ENCODE peak calls at places on chromosomes 2 and 18, in six cellular contexts. H is ovary, O is left lung, Q is transverse colon, I is colonic mucosa, J is SK-N-SH. A is an unnamed sample.
A peak's percentile ranks its signal among the peaks of the same experiment; 100 is the strongest.

GRCh38 chr2:112262876-112263275 is 8.0 kb upstream of the ZC3H8 start:
- DNase-seq in H (no peak), Q (no peak), I (no peak), O (no peak), J (no peak), A (no peak)

GRCh38 chr2:120647487-120647886 is 88.2 kb upstream of the GLI2 start:
- DNase-seq in I (no peak), J (no peak), Q (no peak), O (no peak), H (no peak), A (no peak)

GRCh38 chr2:98503481-98504096 is 58.9 kb downstream of the INPP4A start:
- DNase-seq in J (no peak), Q (no peak), I (no peak), O (no peak), H (no peak), A (peak; percentile 35)

GRCh38 chr2:200625958-200626363 is 40.1 kb downstream of the AOX1 start:
- DNase-seq in I (no peak), Q (no peak), H (no peak), J (no peak), O (no peak), A (no peak)

GRCh38 chr2:221102896-221103688 is 469.0 kb downstream of the EPHA4 start:
- DNase-seq in Q (no peak), I (no peak), O (no peak), J (no peak), H (no peak), A (no peak)

GRCh38 chr2:8045081-8045614 is 636.7 kb upstream of the ID2 start:
- DNase-seq in O (no peak), J (no peak), H (no peak), Q (no peak), I (no peak), A (no peak)

GRCh38 chr2:73018188-73018825 is 53.2 kb downstream of the SFXN5 start:
- DNase-seq in I (no peak), J (no peak), Q (no peak), O (no peak), H (no peak), A (no peak)

GRCh38 chr2:226971770-226972169 is 135.9 kb downstream of the RHBDD1 start:
- DNase-seq in J (no peak), Q (no peak), H (no peak), I (no peak), O (no peak), A (no peak)

GRCh38 chr2:142724713-142725349 is 152.6 kb upstream of the KYNU start:
- DNase-seq in Q (no peak), I (no peak), H (no peak), J (no peak), O (no peak), A (no peak)

GRCh38 chr2:26892916-26893524 is 45.1 kb downstream of the DPYSL5 start:
- DNase-seq in I (no peak), H (no peak), J (no peak), Q (no peak), O (no peak), A (no peak)

GRCh38 chr2:176284451-176285049 is 15.3 kb downstream of the MTX2 start:
- DNase-seq in H (no peak), I (no peak), J (no peak), O (no peak), Q (no peak), A (no peak)

GRCh38 chr18:73895701-73896100 is 251.9 kb downstream of the FBXO15 start:
- DNase-seq in H (no peak), O (no peak), I (no peak), J (no peak), Q (no peak), A (no peak)

GRCh38 chr2:73243884-73244570 is 9.9 kb downstream of the CCT7 start:
- DNase-seq in O (peak; percentile 49), J (peak; percentile 74), Q (no peak), H (no peak), I (no peak), A (no peak)

GRCh38 chr2:207341816-207342215 is 176.1 kb upstream of the KLF7 start:
- DNase-seq in I (no peak), H (no peak), J (no peak), O (no peak), Q (no peak), A (no peak)

GRCh38 chr2:138030459-138030858 is 66.2 kb downstream of the HNMT start:
- DNase-seq in O (no peak), Q (no peak), J (no peak), H (no peak), I (no peak), A (no peak)

GRCh38 chr2:23520256-23520655 is 135.3 kb downstream of the KLHL29 start:
- DNase-seq in O (no peak), J (no peak), Q (no peak), I (no peak), H (no peak), A (no peak)

GRCh38 chr2:202750778-202751427 is 116.1 kb downstream of the FAM117B start:
- DNase-seq in J (no peak), H (no peak), I (no peak), O (no peak), Q (no peak), A (no peak)

GRCh38 chr2:70190086-70190412 is 770 bp downstream of the C2orf42 start:
- DNase-seq in J (peak; percentile 40), H (peak; percentile 31), I (peak; percentile 28), Q (peak; percentile 15), O (no peak), A (no peak)

GRCh38 chr2:53095664-53096063 is 671.9 kb upstream of the CHAC2 start:
- DNase-seq in Q (no peak), I (no peak), H (no peak), O (no peak), J (no peak), A (no peak)

DNA sequence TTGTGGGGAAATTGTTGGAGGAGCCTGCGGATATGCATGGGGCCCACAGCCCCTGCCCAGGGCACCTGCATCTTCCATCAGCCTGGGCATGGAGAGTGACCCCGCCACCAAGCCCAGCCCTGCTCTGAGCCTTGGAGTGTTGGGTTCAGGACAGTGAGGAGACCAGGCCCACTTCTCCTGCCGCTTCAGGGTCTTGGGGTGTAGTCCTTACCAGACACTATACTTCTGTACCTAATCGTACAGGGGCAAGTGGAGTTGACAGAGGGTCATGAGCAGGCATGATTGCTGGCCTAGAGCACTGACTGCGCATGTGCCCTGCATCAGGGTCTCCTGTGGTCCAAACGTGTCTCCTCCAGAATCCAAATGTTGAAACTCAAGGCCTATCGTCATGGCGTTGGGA is 108.9 kb upstream of the ZNF236 start:
- DNase-seq in Q (no peak), J (no peak), I (no peak), O (no peak), H (no peak), A (no peak)
- TF ChIP-seq CTCF in Q (no peak), J (no peak), I (no peak), O (no peak), H (no peak), A (no peak)

DNA sequence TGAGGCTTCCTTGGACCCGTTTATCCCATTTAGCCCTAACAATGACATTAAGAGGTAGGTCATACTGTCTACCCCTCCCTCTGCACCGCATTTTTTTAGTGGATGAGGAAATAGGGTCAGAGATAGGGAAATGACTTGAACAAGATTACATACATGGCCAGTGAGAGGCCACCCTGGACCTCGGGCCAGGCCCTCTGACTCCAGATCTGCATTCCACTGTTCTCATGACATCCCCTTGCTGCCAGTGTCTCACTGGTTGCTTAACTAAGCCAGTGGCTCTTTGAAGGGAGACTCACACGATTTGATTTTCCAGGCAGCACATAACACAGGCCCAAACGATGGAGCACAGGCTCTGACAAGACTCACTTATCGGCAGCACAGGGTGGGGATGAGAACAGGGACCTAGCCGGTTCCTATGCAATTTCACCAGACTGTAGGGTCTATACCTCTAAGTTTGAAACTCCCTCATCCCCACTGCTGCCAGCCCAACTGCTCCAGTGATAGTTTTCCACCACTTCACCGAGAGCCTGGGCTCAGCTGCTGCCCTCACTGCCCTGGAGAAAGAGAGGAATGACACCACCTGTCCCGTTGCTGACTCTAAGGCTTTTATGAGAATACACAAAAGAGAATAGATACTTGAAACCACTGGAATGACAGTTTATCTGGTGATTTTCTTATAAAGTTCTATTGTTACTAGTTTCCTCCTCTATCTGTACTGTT is 82.5 kb downstream of the TMEM247 start:
- DNase-seq in Q (no peak), H (no peak), I (no peak), J (no peak), O (no peak), A (no peak)
- H3K36me3 ChIP-seq in Q (peaks cover 9% of the 10 kb centered on the region), H (no peaks in the 10 kb centered on the region), I (no peaks in the 10 kb centered on the region), J (peaks cover 26% of the 10 kb centered on the region), O (peaks cover 29% of the 10 kb centered on the region), A (peaks cover 12% of the 10 kb centered on the region)

GRCh38 chr2:66446924-66447323 is 12.0 kb downstream of the MEIS1 start:
- DNase-seq in H (no peak), Q (no peak), I (no peak), J (no peak), O (no peak), A (no peak)
- H3K4me3 ChIP-seq in H (peak overlapping the region; percentile 49), Q (no peak overlapping the region), I (peak overlapping the region; percentile 10), J (no peak overlapping the region), O (peak overlapping the region; percentile 37), A (peak overlapping the region; percentile 48)

DNA sequence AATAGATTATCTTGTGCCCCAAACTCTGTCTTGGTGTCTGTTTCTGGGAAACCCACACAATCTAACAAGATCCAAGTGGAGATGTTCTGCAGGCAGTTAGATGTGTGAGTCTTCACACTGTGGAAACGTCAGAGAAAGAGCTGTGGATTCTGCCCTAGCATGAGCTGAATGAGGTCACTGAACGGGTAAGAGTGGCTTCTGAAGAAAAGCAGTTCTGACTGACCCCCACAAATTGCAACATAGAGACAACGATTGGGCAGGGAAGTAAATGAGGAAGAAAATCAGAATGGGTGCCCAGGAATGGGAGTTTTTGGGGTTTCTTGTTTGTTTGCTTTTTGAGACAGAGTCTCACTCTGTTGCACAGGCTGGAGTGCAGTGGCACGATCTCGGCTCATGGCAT is 12.9 kb upstream of the RPL37A start:
- DNase-seq in I (no peak), O (no peak), Q (no peak), J (no peak), H (no peak), A (no peak)
- TF ChIP-seq CTCF in I (no peak), O (no peak), Q (no peak), J (no peak), H (no peak), A (no peak)

DNA sequence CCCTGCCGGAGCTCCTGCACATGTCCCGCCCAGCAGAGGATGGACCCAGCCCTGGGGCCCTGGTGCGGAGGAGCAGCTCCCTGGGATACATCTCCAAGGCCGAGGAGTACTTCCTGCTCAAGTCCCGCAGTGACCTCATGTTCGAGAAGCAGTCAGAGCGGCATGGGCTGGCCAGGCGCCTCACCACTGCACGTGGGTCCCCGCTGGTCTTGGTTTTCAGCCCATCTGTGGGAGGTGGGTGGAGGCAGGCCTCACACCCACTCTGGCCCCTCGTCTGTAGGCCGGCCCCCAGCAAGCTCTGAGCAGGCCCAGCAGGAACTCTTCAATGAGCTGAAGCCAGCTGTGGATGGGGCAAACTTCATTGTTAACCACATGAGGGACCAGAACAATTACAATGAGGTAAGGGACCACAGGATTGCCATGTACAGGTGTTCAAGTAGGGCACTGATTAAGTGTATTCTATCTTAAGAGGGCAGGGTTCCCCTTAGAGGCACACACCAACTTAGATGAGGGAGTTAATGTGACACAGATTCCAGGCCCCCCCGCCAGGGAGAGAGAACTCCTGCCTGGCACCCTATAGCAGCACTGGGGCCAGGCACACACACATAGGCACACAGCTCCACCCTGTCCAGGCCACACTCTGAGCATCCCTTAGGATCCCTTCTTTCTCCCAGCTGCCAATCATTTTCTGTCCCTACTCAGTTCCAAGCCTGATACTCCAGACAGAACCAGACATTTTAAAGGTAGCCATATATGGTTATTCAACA is 5.4 kb upstream of the CHRNG start:
- DNase-seq in J (no peak), Q (no peak), O (peak; percentile 25), I (no peak), H (no peak), A (peak; percentile 9)
- H3K36me3 ChIP-seq in J (no peaks in the 10 kb centered on the region), Q (no peaks in the 10 kb centered on the region), O (no peaks in the 10 kb centered on the region), I (no peaks in the 10 kb centered on the region), H (no peaks in the 10 kb centered on the region), A (no peaks in the 10 kb centered on the region)

GRCh38 chr2:210224660-210225460 is at the start of gene ACADL:
- DNase-seq in Q (peak; percentile 49), O (peak; percentile 71), J (peak; percentile 89), I (peak; percentile 60), H (peak; percentile 48), A (peak; percentile 69)
- H3K4me3 ChIP-seq in Q (peak within 1 kb of the TSS; percentile 25), O (peak within 1 kb of the TSS; percentile 40), J (peak within 1 kb of the TSS; percentile 55), I (peak within 1 kb of the TSS; percentile 48), H (peak within 1 kb of the TSS; percentile 43), A (peak within 1 kb of the TSS; percentile 89)